ENCODE peak calls at places on chromosomes 7 and 10, in eight cellular contexts. One of them, this sample, is unnamed.
A peak's percentile ranks its signal among the peaks of the same experiment; 100 is the strongest.

GRCh38 chr7:73822319-73823173 is 8.2 kb upstream of the CLDN4 start:
- DNase-seq in T-cell: no peak
- DNase-seq in natural killer cell treated with Interleukin-12 subunit alpha and Interleukin-12 subunit beta and Interleukin-15 and Interleukin-18, amount 100 ng/mL, for 72 hours: no peak
- DNase-seq in foreskin fibroblast: peak; percentile 100
- DNase-seq in fibroblast of villous mesenchyme: peak; percentile 95
- DNase-seq in cerebellum: peak; percentile 31
- DNase-seq in left ventricle myocardium superior: no peak
- DNase-seq in activated CD4-positive, alpha-beta memory T cell treated with anti-CD3 and anti-CD28 coated beads, Interleukin-2, amount 10 ng/mL, durations not matched to agents 7 days and 5 days: no peak
- DNase-seq in this sample: no peak

GRCh38 chr10:29643785-29644501 is 9.2 kb upstream of the SVIL start:
- DNase-seq in activated CD4-positive, alpha-beta memory T cell treated with anti-CD3 and anti-CD28 coated beads, Interleukin-2, amount 10 ng/mL, durations not matched to agents 7 days and 5 days: no peak
- DNase-seq in T-cell: no peak
- DNase-seq in cerebellum: no peak
- DNase-seq in foreskin fibroblast: peak; percentile 63
- DNase-seq in left ventricle myocardium superior: peak; percentile 58
- DNase-seq in fibroblast of villous mesenchyme: no peak
- DNase-seq in natural killer cell treated with Interleukin-12 subunit alpha and Interleukin-12 subunit beta and Interleukin-15 and Interleukin-18, amount 100 ng/mL, for 72 hours: no peak
- DNase-seq in this sample: no peak

GRCh38 chr10:97743169-97743945 is 6.4 kb downstream of the ZFYVE27 start:
- DNase-seq in foreskin fibroblast: no peak
- DNase-seq in natural killer cell treated with Interleukin-12 subunit alpha and Interleukin-12 subunit beta and Interleukin-15 and Interleukin-18, amount 100 ng/mL, for 72 hours: peak; percentile 8
- DNase-seq in cerebellum: no peak
- DNase-seq in left ventricle myocardium superior: no peak
- DNase-seq in fibroblast of villous mesenchyme: no peak
- DNase-seq in activated CD4-positive, alpha-beta memory T cell treated with anti-CD3 and anti-CD28 coated beads, Interleukin-2, amount 10 ng/mL, durations not matched to agents 7 days and 5 days: no peak
- DNase-seq in T-cell: no peak
- DNase-seq in this sample: no peak

GRCh38 chr10:94439275-94439861 is 37.0 kb downstream of the TBC1D12 start:
- DNase-seq in natural killer cell treated with Interleukin-12 subunit alpha and Interleukin-12 subunit beta and Interleukin-15 and Interleukin-18, amount 100 ng/mL, for 72 hours: no peak
- DNase-seq in T-cell: no peak
- DNase-seq in activated CD4-positive, alpha-beta memory T cell treated with anti-CD3 and anti-CD28 coated beads, Interleukin-2, amount 10 ng/mL, durations not matched to agents 7 days and 5 days: no peak
- DNase-seq in cerebellum: peak; percentile 8
- DNase-seq in foreskin fibroblast: peak; percentile 19
- DNase-seq in left ventricle myocardium superior: no peak
- DNase-seq in fibroblast of villous mesenchyme: no peak
- DNase-seq in this sample: no peak

GRCh38 chr10:4061441-4061951 is 276.5 kb upstream of the KLF6 start:
- DNase-seq in cerebellum: no peak
- DNase-seq in natural killer cell treated with Interleukin-12 subunit alpha and Interleukin-12 subunit beta and Interleukin-15 and Interleukin-18, amount 100 ng/mL, for 72 hours: no peak
- DNase-seq in activated CD4-positive, alpha-beta memory T cell treated with anti-CD3 and anti-CD28 coated beads, Interleukin-2, amount 10 ng/mL, durations not matched to agents 7 days and 5 days: no peak
- DNase-seq in foreskin fibroblast: no peak
- DNase-seq in fibroblast of villous mesenchyme: peak; percentile 73
- DNase-seq in T-cell: no peak
- DNase-seq in left ventricle myocardium superior: peak; percentile 61
- DNase-seq in this sample: no peak

GRCh38 chr7:148729984-148730733 is 31.5 kb downstream of the CUL1 start:
- DNase-seq in foreskin fibroblast: peak; percentile 52
- DNase-seq in cerebellum: peak; percentile 82
- DNase-seq in natural killer cell treated with Interleukin-12 subunit alpha and Interleukin-12 subunit beta and Interleukin-15 and Interleukin-18, amount 100 ng/mL, for 72 hours: no peak
- DNase-seq in T-cell: no peak
- DNase-seq in activated CD4-positive, alpha-beta memory T cell treated with anti-CD3 and anti-CD28 coated beads, Interleukin-2, amount 10 ng/mL, durations not matched to agents 7 days and 5 days: no peak
- DNase-seq in left ventricle myocardium superior: no peak
- DNase-seq in fibroblast of villous mesenchyme: peak; percentile 44
- DNase-seq in this sample: no peak

GRCh38 chr7:39880556-39880955 is 69.5 kb upstream of the CDK13 start:
- DNase-seq in foreskin fibroblast: peak; percentile 46
- DNase-seq in natural killer cell treated with Interleukin-12 subunit alpha and Interleukin-12 subunit beta and Interleukin-15 and Interleukin-18, amount 100 ng/mL, for 72 hours: no peak
- DNase-seq in cerebellum: no peak
- DNase-seq in activated CD4-positive, alpha-beta memory T cell treated with anti-CD3 and anti-CD28 coated beads, Interleukin-2, amount 10 ng/mL, durations not matched to agents 7 days and 5 days: no peak
- DNase-seq in T-cell: no peak
- DNase-seq in fibroblast of villous mesenchyme: peak; percentile 60
- DNase-seq in left ventricle myocardium superior: no peak
- DNase-seq in this sample: no peak

GRCh38 chr7:112855227-112855626 is 65.0 kb upstream of the TMEM168 start:
- DNase-seq in fibroblast of villous mesenchyme: no peak
- DNase-seq in left ventricle myocardium superior: no peak
- DNase-seq in activated CD4-positive, alpha-beta memory T cell treated with anti-CD3 and anti-CD28 coated beads, Interleukin-2, amount 10 ng/mL, durations not matched to agents 7 days and 5 days: no peak
- DNase-seq in cerebellum: no peak
- DNase-seq in T-cell: no peak
- DNase-seq in natural killer cell treated with Interleukin-12 subunit alpha and Interleukin-12 subunit beta and Interleukin-15 and Interleukin-18, amount 100 ng/mL, for 72 hours: no peak
- DNase-seq in foreskin fibroblast: no peak
- DNase-seq in this sample: no peak

GRCh38 chr10:61751599-61751998 is 88.9 kb downstream of the CABCOCO1 start:
- DNase-seq in natural killer cell treated with Interleukin-12 subunit alpha and Interleukin-12 subunit beta and Interleukin-15 and Interleukin-18, amount 100 ng/mL, for 72 hours: no peak
- DNase-seq in fibroblast of villous mesenchyme: no peak
- DNase-seq in foreskin fibroblast: no peak
- DNase-seq in T-cell: no peak
- DNase-seq in left ventricle myocardium superior: no peak
- DNase-seq in activated CD4-positive, alpha-beta memory T cell treated with anti-CD3 and anti-CD28 coated beads, Interleukin-2, amount 10 ng/mL, durations not matched to agents 7 days and 5 days: no peak
- DNase-seq in cerebellum: no peak
- DNase-seq in this sample: no peak

GRCh38 chr7:10707519-10707918 is 266.2 kb upstream of the PHF14 start:
- DNase-seq in foreskin fibroblast: no peak
- DNase-seq in natural killer cell treated with Interleukin-12 subunit alpha and Interleukin-12 subunit beta and Interleukin-15 and Interleukin-18, amount 100 ng/mL, for 72 hours: no peak
- DNase-seq in cerebellum: peak; percentile 29
- DNase-seq in fibroblast of villous mesenchyme: no peak
- DNase-seq in activated CD4-positive, alpha-beta memory T cell treated with anti-CD3 and anti-CD28 coated beads, Interleukin-2, amount 10 ng/mL, durations not matched to agents 7 days and 5 days: no peak
- DNase-seq in left ventricle myocardium superior: no peak
- DNase-seq in T-cell: no peak
- DNase-seq in this sample: no peak

GRCh38 chr7:617614-618538 is 98.2 kb upstream of the PDGFA start:
- DNase-seq in T-cell: no peak
- DNase-seq in fibroblast of villous mesenchyme: no peak
- DNase-seq in natural killer cell treated with Interleukin-12 subunit alpha and Interleukin-12 subunit beta and Interleukin-15 and Interleukin-18, amount 100 ng/mL, for 72 hours: no peak
- DNase-seq in foreskin fibroblast: no peak
- DNase-seq in cerebellum: no peak
- DNase-seq in left ventricle myocardium superior: no peak
- DNase-seq in activated CD4-positive, alpha-beta memory T cell treated with anti-CD3 and anti-CD28 coated beads, Interleukin-2, amount 10 ng/mL, durations not matched to agents 7 days and 5 days: peak; percentile 31
- DNase-seq in this sample: no peak

GRCh38 chr7:157656195-157656769 is 319.5 kb downstream of the DNAJB6 start:
- DNase-seq in cerebellum: no peak
- DNase-seq in left ventricle myocardium superior: no peak
- DNase-seq in activated CD4-positive, alpha-beta memory T cell treated with anti-CD3 and anti-CD28 coated beads, Interleukin-2, amount 10 ng/mL, durations not matched to agents 7 days and 5 days: no peak
- DNase-seq in T-cell: no peak
- DNase-seq in fibroblast of villous mesenchyme: no peak
- DNase-seq in foreskin fibroblast: no peak
- DNase-seq in natural killer cell treated with Interleukin-12 subunit alpha and Interleukin-12 subunit beta and Interleukin-15 and Interleukin-18, amount 100 ng/mL, for 72 hours: no peak
- DNase-seq in this sample: no peak

GRCh38 chr7:151110941-151111645 is 24.8 kb downstream of the AGAP3 start:
- DNase-seq in left ventricle myocardium superior: peak; percentile 84
- DNase-seq in foreskin fibroblast: peak; percentile 90
- DNase-seq in fibroblast of villous mesenchyme: peak; percentile 74
- DNase-seq in T-cell: peak; percentile 49
- DNase-seq in cerebellum: peak; percentile 88
- DNase-seq in activated CD4-positive, alpha-beta memory T cell treated with anti-CD3 and anti-CD28 coated beads, Interleukin-2, amount 10 ng/mL, durations not matched to agents 7 days and 5 days: peak; percentile 78
- DNase-seq in natural killer cell treated with Interleukin-12 subunit alpha and Interleukin-12 subunit beta and Interleukin-15 and Interleukin-18, amount 100 ng/mL, for 72 hours: peak; percentile 75
- DNase-seq in this sample: peak; percentile 86

GRCh38 chr10:121310151-121310711 is 288.0 kb downstream of the FGFR2 start:
- DNase-seq in foreskin fibroblast: no peak
- DNase-seq in activated CD4-positive, alpha-beta memory T cell treated with anti-CD3 and anti-CD28 coated beads, Interleukin-2, amount 10 ng/mL, durations not matched to agents 7 days and 5 days: no peak
- DNase-seq in cerebellum: peak; percentile 79
- DNase-seq in left ventricle myocardium superior: no peak
- DNase-seq in natural killer cell treated with Interleukin-12 subunit alpha and Interleukin-12 subunit beta and Interleukin-15 and Interleukin-18, amount 100 ng/mL, for 72 hours: no peak
- DNase-seq in T-cell: no peak
- DNase-seq in fibroblast of villous mesenchyme: no peak
- DNase-seq in this sample: no peak

GRCh38 chr7:105638942-105639495 is 57.7 kb upstream of the EFCAB10 start:
- DNase-seq in natural killer cell treated with Interleukin-12 subunit alpha and Interleukin-12 subunit beta and Interleukin-15 and Interleukin-18, amount 100 ng/mL, for 72 hours: no peak
- DNase-seq in fibroblast of villous mesenchyme: no peak
- DNase-seq in activated CD4-positive, alpha-beta memory T cell treated with anti-CD3 and anti-CD28 coated beads, Interleukin-2, amount 10 ng/mL, durations not matched to agents 7 days and 5 days: no peak
- DNase-seq in foreskin fibroblast: no peak
- DNase-seq in left ventricle myocardium superior: no peak
- DNase-seq in T-cell: no peak
- DNase-seq in cerebellum: no peak
- DNase-seq in this sample: peak; percentile 60

GRCh38 chr10:37488792-37489657 is 363.6 kb downstream of the ANKRD30A start:
- DNase-seq in left ventricle myocardium superior: no peak
- DNase-seq in cerebellum: no peak
- DNase-seq in T-cell: no peak
- DNase-seq in activated CD4-positive, alpha-beta memory T cell treated with anti-CD3 and anti-CD28 coated beads, Interleukin-2, amount 10 ng/mL, durations not matched to agents 7 days and 5 days: no peak
- DNase-seq in foreskin fibroblast: no peak
- DNase-seq in natural killer cell treated with Interleukin-12 subunit alpha and Interleukin-12 subunit beta and Interleukin-15 and Interleukin-18, amount 100 ng/mL, for 72 hours: no peak
- DNase-seq in fibroblast of villous mesenchyme: peak; percentile 57
- DNase-seq in this sample: no peak

GRCh38 chr7:131011976-131012375 is 278.0 kb upstream of the KLF14 start:
- DNase-seq in cerebellum: no peak
- DNase-seq in activated CD4-positive, alpha-beta memory T cell treated with anti-CD3 and anti-CD28 coated beads, Interleukin-2, amount 10 ng/mL, durations not matched to agents 7 days and 5 days: no peak
- DNase-seq in natural killer cell treated with Interleukin-12 subunit alpha and Interleukin-12 subunit beta and Interleukin-15 and Interleukin-18, amount 100 ng/mL, for 72 hours: no peak
- DNase-seq in T-cell: no peak
- DNase-seq in left ventricle myocardium superior: no peak
- DNase-seq in fibroblast of villous mesenchyme: peak; percentile 98
- DNase-seq in foreskin fibroblast: peak; percentile 86
- DNase-seq in this sample: no peak

GRCh38 chr10:99345350-99345749 is 16.2 kb downstream of the CNNM1 start:
- DNase-seq in activated CD4-positive, alpha-beta memory T cell treated with anti-CD3 and anti-CD28 coated beads, Interleukin-2, amount 10 ng/mL, durations not matched to agents 7 days and 5 days: no peak
- DNase-seq in T-cell: no peak
- DNase-seq in cerebellum: no peak
- DNase-seq in natural killer cell treated with Interleukin-12 subunit alpha and Interleukin-12 subunit beta and Interleukin-15 and Interleukin-18, amount 100 ng/mL, for 72 hours: no peak
- DNase-seq in left ventricle myocardium superior: no peak
- DNase-seq in foreskin fibroblast: peak; percentile 87
- DNase-seq in fibroblast of villous mesenchyme: no peak
- DNase-seq in this sample: no peak

GRCh38 chr7:90172624-90173023 is 18.4 kb downstream of the STEAP1 start:
- DNase-seq in natural killer cell treated with Interleukin-12 subunit alpha and Interleukin-12 subunit beta and Interleukin-15 and Interleukin-18, amount 100 ng/mL, for 72 hours: no peak
- DNase-seq in activated CD4-positive, alpha-beta memory T cell treated with anti-CD3 and anti-CD28 coated beads, Interleukin-2, amount 10 ng/mL, durations not matched to agents 7 days and 5 days: no peak
- DNase-seq in cerebellum: no peak
- DNase-seq in left ventricle myocardium superior: no peak
- DNase-seq in fibroblast of villous mesenchyme: no peak
- DNase-seq in T-cell: no peak
- DNase-seq in foreskin fibroblast: no peak
- DNase-seq in this sample: no peak

GRCh38 chr7:88183051-88183450 is 36.8 kb downstream of the SRI start:
- DNase-seq in foreskin fibroblast: no peak
- DNase-seq in natural killer cell treated with Interleukin-12 subunit alpha and Interleukin-12 subunit beta and Interleukin-15 and Interleukin-18, amount 100 ng/mL, for 72 hours: no peak
- DNase-seq in fibroblast of villous mesenchyme: no peak
- DNase-seq in cerebellum: no peak
- DNase-seq in T-cell: no peak
- DNase-seq in activated CD4-positive, alpha-beta memory T cell treated with anti-CD3 and anti-CD28 coated beads, Interleukin-2, amount 10 ng/mL, durations not matched to agents 7 days and 5 days: no peak
- DNase-seq in left ventricle myocardium superior: no peak
- DNase-seq in this sample: no peak

GRCh38 chr10:21707498-21707897 is 173.5 kb downstream of the MLLT10 start:
- DNase-seq in left ventricle myocardium superior: no peak
- DNase-seq in fibroblast of villous mesenchyme: no peak
- DNase-seq in natural killer cell treated with Interleukin-12 subunit alpha and Interleukin-12 subunit beta and Interleukin-15 and Interleukin-18, amount 100 ng/mL, for 72 hours: no peak
- DNase-seq in T-cell: no peak
- DNase-seq in cerebellum: no peak
- DNase-seq in foreskin fibroblast: no peak
- DNase-seq in activated CD4-positive, alpha-beta memory T cell treated with anti-CD3 and anti-CD28 coated beads, Interleukin-2, amount 10 ng/mL, durations not matched to agents 7 days and 5 days: no peak
- DNase-seq in this sample: no peak

GRCh38 chr10:37760817-37761216 is 96.6 kb downstream of the ZNF248 start:
- DNase-seq in natural killer cell treated with Interleukin-12 subunit alpha and Interleukin-12 subunit beta and Interleukin-15 and Interleukin-18, amount 100 ng/mL, for 72 hours: no peak
- DNase-seq in foreskin fibroblast: no peak
- DNase-seq in cerebellum: no peak
- DNase-seq in T-cell: no peak
- DNase-seq in left ventricle myocardium superior: no peak
- DNase-seq in activated CD4-positive, alpha-beta memory T cell treated with anti-CD3 and anti-CD28 coated beads, Interleukin-2, amount 10 ng/mL, durations not matched to agents 7 days and 5 days: no peak
- DNase-seq in fibroblast of villous mesenchyme: no peak
- DNase-seq in this sample: no peak

GRCh38 chr10:113854757-113855626 is 531 bp downstream of the NHLRC2 start:
- DNase-seq in activated CD4-positive, alpha-beta memory T cell treated with anti-CD3 and anti-CD28 coated beads, Interleukin-2, amount 10 ng/mL, durations not matched to agents 7 days and 5 days: no peak
- DNase-seq in left ventricle myocardium superior: peak; percentile 75
- DNase-seq in natural killer cell treated with Interleukin-12 subunit alpha and Interleukin-12 subunit beta and Interleukin-15 and Interleukin-18, amount 100 ng/mL, for 72 hours: peak; percentile 67
- DNase-seq in fibroblast of villous mesenchyme: peak; percentile 42
- DNase-seq in cerebellum: peak; percentile 47
- DNase-seq in T-cell: peak; percentile 6
- DNase-seq in foreskin fibroblast: peak; percentile 57
- DNase-seq in this sample: peak; percentile 47

GRCh38 chr10:120732643-120733313 is 118.4 kb upstream of the WDR11 start:
- DNase-seq in T-cell: no peak
- DNase-seq in cerebellum: no peak
- DNase-seq in left ventricle myocardium superior: no peak
- DNase-seq in fibroblast of villous mesenchyme: no peak
- DNase-seq in foreskin fibroblast: no peak
- DNase-seq in activated CD4-positive, alpha-beta memory T cell treated with anti-CD3 and anti-CD28 coated beads, Interleukin-2, amount 10 ng/mL, durations not matched to agents 7 days and 5 days: no peak
- DNase-seq in natural killer cell treated with Interleukin-12 subunit alpha and Interleukin-12 subunit beta and Interleukin-15 and Interleukin-18, amount 100 ng/mL, for 72 hours: no peak
- DNase-seq in this sample: no peak

GRCh38 chr10:113132651-113133088 is 182.6 kb downstream of the TCF7L2 start:
- DNase-seq in natural killer cell treated with Interleukin-12 subunit alpha and Interleukin-12 subunit beta and Interleukin-15 and Interleukin-18, amount 100 ng/mL, for 72 hours: no peak
- DNase-seq in cerebellum: no peak
- DNase-seq in left ventricle myocardium superior: no peak
- DNase-seq in activated CD4-positive, alpha-beta memory T cell treated with anti-CD3 and anti-CD28 coated beads, Interleukin-2, amount 10 ng/mL, durations not matched to agents 7 days and 5 days: no peak
- DNase-seq in foreskin fibroblast: peak; percentile 50
- DNase-seq in T-cell: no peak
- DNase-seq in fibroblast of villous mesenchyme: peak; percentile 86
- DNase-seq in this sample: no peak

GRCh38 chr10:128318366-128318765 is 192.1 kb upstream of the MKI67 start:
- DNase-seq in left ventricle myocardium superior: no peak
- DNase-seq in T-cell: no peak
- DNase-seq in cerebellum: no peak
- DNase-seq in fibroblast of villous mesenchyme: no peak
- DNase-seq in natural killer cell treated with Interleukin-12 subunit alpha and Interleukin-12 subunit beta and Interleukin-15 and Interleukin-18, amount 100 ng/mL, for 72 hours: no peak
- DNase-seq in activated CD4-positive, alpha-beta memory T cell treated with anti-CD3 and anti-CD28 coated beads, Interleukin-2, amount 10 ng/mL, durations not matched to agents 7 days and 5 days: no peak
- DNase-seq in foreskin fibroblast: no peak
- DNase-seq in this sample: no peak